ENCODE peak calls at places on chromosomes 6 and 20, in four cellular contexts. O, Y, B and U are unnamed samples.

GRCh38 chr6:144365176-144365710 is 80.1 kb downstream of the UTRN start:
- DNase-seq in B (no peak), O (no peak), Y (no peak), U (no peak)

GRCh38 chr20:24633026-24633425 is 163.6 kb downstream of the SYNDIG1 start:
- DNase-seq in Y (no peak), O (no peak), B (no peak), U (no peak)

GRCh38 chr6:135257641-135258405 is 76.7 kb downstream of the MYB start:
- DNase-seq in O (no peak), B (no peak), Y (no peak), U (no peak)

GRCh38 chr20:34557936-34558319 is 590 bp upstream of the MAP1LC3A start:
- DNase-seq in B (no peak), Y (no peak), O (no peak), U (no peak)

GRCh38 chr20:12012241-12013222 is 94.8 kb downstream of the BTBD3 start:
- DNase-seq in Y (no peak), B (peak; percentile 39), O (peak; percentile 36), U (peak; percentile 72)

GRCh38 chr20:41141153-41141815 is 3.9 kb downstream of the PLCG1 start:
- DNase-seq in O (no peak), Y (peak; percentile 42), B (no peak), U (peak; percentile 9)

GRCh38 chr6:53625315-53625714 is 40.2 kb downstream of the KLHL31 start:
- DNase-seq in O (no peak), Y (no peak), B (no peak), U (no peak)

GRCh38 chr20:13396036-13396435 is 175.0 kb downstream of the ISM1 start:
- DNase-seq in B (no peak), Y (no peak), O (no peak), U (no peak)

GRCh38 chr6:157228421-157229218 is 94.7 kb downstream of the TMEM242 start:
- DNase-seq in O (no peak), Y (no peak), B (no peak), U (peak; percentile 52)

GRCh38 chr6:125816828-125817280 is 26.1 kb downstream of the NCOA7 start:
- DNase-seq in B (no peak), O (no peak), Y (no peak), U (no peak)

GRCh38 chr20:43304598-43304997 is 114.9 kb upstream of the PTPRT start:
- DNase-seq in B (no peak), Y (no peak), O (no peak), U (no peak)

GRCh38 chr6:35489066-35489465 is 7.8 kb downstream of the TEAD3 start:
- DNase-seq in Y (no peak), O (no peak), B (no peak), U (no peak)

DNA sequence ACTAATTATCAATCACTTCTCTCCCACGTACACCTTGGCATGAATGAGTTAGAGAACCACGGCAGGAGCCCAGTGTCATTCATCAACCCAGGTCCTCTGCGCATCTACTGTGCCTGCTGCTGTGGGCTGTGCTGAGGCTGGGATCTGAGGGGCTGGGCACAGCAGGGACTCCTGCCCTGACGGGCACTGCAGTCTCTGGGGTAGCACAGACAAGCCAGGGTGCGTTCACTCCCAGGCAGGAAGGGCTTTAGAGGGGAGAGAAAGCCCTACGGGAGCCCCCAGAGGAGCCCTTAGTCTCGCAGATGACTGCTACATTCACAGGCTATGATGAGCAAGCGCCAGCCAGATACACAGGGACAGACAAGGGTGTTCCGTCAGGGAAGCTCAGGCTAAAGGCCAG is 8.1 kb upstream of the RPS6KA2 start:
- DNase-seq in Y (no peak), B (no peak), O (no peak), U (no peak)
- H3K27ac ChIP-seq in Y (no peak overlapping the region), B (no peak overlapping the region), O (no peak overlapping the region), U (no peak overlapping the region)

GRCh38 chr6:27138398-27138797 is 109.1 kb upstream of the PRSS16 start:
- DNase-seq in O (no peak), B (no peak), Y (no peak), U (no peak)

GRCh38 chr6:27141013-27141412 is 106.5 kb upstream of the PRSS16 start:
- DNase-seq in Y (no peak), O (no peak), B (no peak), U (no peak)

GRCh38 chr6:27139753-27140522 is 107.6 kb upstream of the PRSS16 start:
- DNase-seq in O (no peak), B (no peak), Y (no peak), U (no peak)

GRCh38 chr6:27136978-27137814 is 110.3 kb upstream of the PRSS16 start:
- DNase-seq in Y (no peak), B (no peak), O (no peak), U (no peak)

GRCh38 chr6:27138837-27139752 is 108.4 kb upstream of the PRSS16 start:
- DNase-seq in B (no peak), O (no peak), Y (peak; percentile 20), U (peak; percentile 39)
- H3K36me3 ChIP-seq in B (peaks cover 7% of the 10 kb centered on the region), O (no peaks in the 10 kb centered on the region), Y (no peaks in the 10 kb centered on the region), U (no peaks in the 10 kb centered on the region)

GRCh38 chr6:37971711-37972410 is 152.3 kb downstream of the ZFAND3 start:
- DNase-seq in B (no peak), Y (no peak), O (no peak), U (no peak)

GRCh38 chr6:37971263-37971662 is 151.7 kb downstream of the ZFAND3 start:
- DNase-seq in B (no peak), Y (no peak), O (no peak), U (no peak)

GRCh38 chr6:37974381-37974780 is 154.9 kb downstream of the ZFAND3 start:
- DNase-seq in B (no peak), Y (no peak), O (no peak), U (no peak)

GRCh38 chr6:37974943-37975342 is 155.4 kb downstream of the ZFAND3 start:
- DNase-seq in O (no peak), B (no peak), Y (no peak), U (no peak)

DNA sequence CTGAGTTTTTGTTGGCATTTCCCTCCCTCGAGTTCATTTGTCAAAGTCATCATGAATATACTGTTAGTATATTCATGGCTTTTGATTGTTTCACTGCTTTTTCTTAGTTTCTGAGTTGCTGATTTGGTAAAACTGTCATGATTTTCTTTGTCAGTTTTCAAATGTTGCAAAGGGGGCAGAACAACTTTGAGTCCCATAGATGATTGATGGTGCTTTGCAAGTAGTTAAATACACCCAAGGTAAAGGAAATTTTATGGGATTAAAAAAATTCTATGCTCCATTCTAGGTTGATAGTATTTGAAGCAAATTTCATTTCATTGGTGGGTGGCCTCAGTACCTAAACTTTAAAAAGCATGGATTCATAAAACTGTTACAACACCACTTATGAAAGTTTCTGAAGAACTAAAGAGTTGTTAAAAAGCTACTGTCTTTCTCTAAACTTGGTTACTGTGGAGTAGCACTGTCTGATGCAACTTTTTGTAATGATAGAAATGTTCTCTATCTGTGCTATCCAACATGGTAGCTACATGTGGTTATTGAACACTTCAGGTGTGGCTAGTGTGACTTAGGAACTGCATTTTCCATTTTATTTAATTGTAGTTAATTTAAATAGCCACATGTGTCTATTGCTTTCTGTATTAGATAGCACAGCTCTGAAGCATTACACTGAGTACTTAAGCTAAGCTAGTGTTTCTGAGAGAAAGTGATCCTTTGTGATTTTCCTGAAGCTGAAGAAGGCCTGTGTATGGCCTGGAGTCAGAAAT is 153.6 kb downstream of the ZFAND3 start:
- DNase-seq in B (no peak), O (no peak), Y (no peak), U (no peak)
- H3K27ac ChIP-seq in B (no peak overlapping the region), O (no peak overlapping the region), Y (no peak overlapping the region), U (no peak overlapping the region)

GRCh38 chr6:149529650-149530049 is 16.2 kb downstream of the PPIL4 start:
- DNase-seq in O (no peak), Y (no peak), B (no peak), U (no peak)

GRCh38 chr6:149534742-149535141 is 11.1 kb downstream of the PPIL4 start:
- DNase-seq in Y (no peak), B (no peak), O (no peak), U (no peak)
- H3K36me3 ChIP-seq in Y (peaks cover 58% of the 10 kb centered on the region), B (peaks cover 12% of the 10 kb centered on the region), O (peaks cover 21% of the 10 kb centered on the region), U (peaks cover 14% of the 10 kb centered on the region)

GRCh38 chr20:62775206-62775605 is 21.1 kb upstream of the MRGBP start:
- DNase-seq in B (no peak), Y (no peak), O (no peak), U (no peak)
- H3K27ac ChIP-seq in B (no peak overlapping the region), Y (no peak overlapping the region), O (no peak overlapping the region), U (no peak overlapping the region)

GRCh38 chr6:42526616-42527015 is 37.2 kb upstream of the UBR2 start:
- DNase-seq in B (no peak), O (no peak), Y (no peak), U (no peak)

GRCh38 chr6:42520786-42521607 is 42.8 kb upstream of the UBR2 start:
- DNase-seq in B (no peak), O (no peak), Y (no peak), U (no peak)

GRCh38 chr6:42522021-42522420 is 41.8 kb upstream of the UBR2 start:
- DNase-seq in Y (no peak), B (no peak), O (no peak), U (no peak)

GRCh38 chr6:42525132-42525531 is 38.7 kb upstream of the UBR2 start:
- DNase-seq in Y (no peak), B (no peak), O (no peak), U (no peak)

DNA sequence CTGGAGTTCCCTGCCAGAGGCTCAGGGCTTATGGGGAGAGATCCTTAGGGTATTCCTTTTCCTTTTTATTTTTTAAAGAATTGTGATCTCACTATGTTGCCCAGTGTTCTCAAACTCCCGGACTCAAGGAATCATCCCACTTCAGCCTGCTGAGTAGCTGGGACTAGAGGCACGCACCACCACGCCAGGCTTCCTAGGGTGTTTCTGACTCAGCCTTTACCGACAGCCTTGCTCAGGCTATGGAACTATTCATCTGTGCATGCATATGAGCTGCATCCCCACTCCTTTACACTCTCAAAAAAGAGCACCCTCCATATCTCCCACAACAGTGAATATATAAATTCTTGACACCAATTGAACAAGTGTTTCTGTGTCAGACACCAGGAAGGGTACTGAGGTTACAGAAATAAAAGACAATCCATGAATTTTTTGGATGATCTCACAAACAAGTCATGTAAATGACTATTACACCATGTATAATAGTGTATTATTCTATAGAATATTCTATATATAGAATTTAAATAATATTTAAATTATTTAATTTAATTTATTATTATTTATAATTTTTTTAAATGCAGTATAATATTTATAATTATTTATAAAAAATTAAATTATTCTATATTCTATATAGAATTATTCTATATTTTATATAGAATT is 40.5 kb upstream of the UBR2 start:
- DNase-seq in O (no peak), B (no peak), Y (no peak), U (no peak)
- H3K36me3 ChIP-seq in O (no peaks in the 10 kb centered on the region), B (no peaks in the 10 kb centered on the region), Y (no peaks in the 10 kb centered on the region), U (no peaks in the 10 kb centered on the region)